ENCODE peak calls at places on chromosomes 13 and 19, in six cellular contexts. Y is activated T-cell treated with anti-CD3 and anti-CD28 coated beads, Interleukin-2, amount 50 U/mL, for 4 hours; L is left lung; B is effector memory CD8-positive, alpha-beta T cell; V is CD8-positive, alpha-beta T cell; C is left lobe of liver. K is an unnamed sample.

GRCh38 chr13:80226645-80227044 is 114.3 kb downstream of the SPRY2 start:
- ATAC-seq in C (no peak), L (no peak), Y (no peak), B (no peak), V (no peak), K (no peak)

GRCh38 chr19:33904681-33905080 is 108.0 kb downstream of the KCTD15 start:
- ATAC-seq in L (no peak), B (no peak), C (no peak), V (no peak), Y (no peak), K (no peak)

GRCh38 chr19:2594319-2594718 is 108.2 kb downstream of the GNG7 start:
- ATAC-seq in V (no peak), Y (no peak), L (no peak), C (no peak), B (no peak), K (no peak)

GRCh38 chr13:92842145-92842544 is 384.5 kb upstream of the GPC6 start:
- ATAC-seq in B (no peak), V (no peak), C (no peak), Y (no peak), L (peak), K (peak)

GRCh38 chr19:9018163-9018875 is 8.1 kb upstream of the MUC16 start:
- ATAC-seq in C (no peak), Y (no peak), B (no peak), V (no peak), L (no peak), K (no peak)

GRCh38 chr13:35979378-35979911 is 151.7 kb downstream of the DCLK1 start:
- ATAC-seq in V (no peak), B (no peak), Y (no peak), L (peak), C (peak), K (peak)

GRCh38 chr13:77784531-77784930 is 87.0 kb downstream of the SLAIN1 start:
- ATAC-seq in V (no peak), L (no peak), Y (no peak), B (no peak), C (no peak), K (no peak)

GRCh38 chr19:15456871-15457700 is 7.3 kb downstream of the RASAL3 start:
- ATAC-seq in V (peak), L (peak), Y (peak), C (no peak), B (no peak), K (no peak)

GRCh38 chr19:18393836-18394235 is 3.6 kb downstream of the LRRC25 start:
- ATAC-seq in C (no peak), V (no peak), L (peak), Y (no peak), B (peak), K (no peak)

GRCh38 chr19:36972594-36972993 is 56.5 kb downstream of the ZNF568 start:
- ATAC-seq in L (no peak), B (no peak), Y (peak), C (no peak), V (no peak), K (no peak)

GRCh38 chr13:40161008-40161694 is 505.3 kb downstream of the FOXO1 start:
- ATAC-seq in L (no peak), B (no peak), V (no peak), Y (no peak), C (no peak), K (no peak)

GRCh38 chr19:53037101-53038097 is 7.1 kb upstream of the ERVV-2 start:
- ATAC-seq in V (peak), B (no peak), Y (no peak), C (no peak), L (peak), K (no peak)

GRCh38 chr13:24680258-24680920 is at the start of gene ATP12A:
- ATAC-seq in C (peak), B (peak), Y (peak), V (peak), L (peak), K (peak)

GRCh38 chr19:18495204-18495911 is 26.5 kb downstream of the ELL start:
- ATAC-seq in V (no peak), L (no peak), Y (no peak), B (no peak), C (no peak), K (no peak)

GRCh38 chr13:44329909-44330545 is 43.6 kb upstream of the SERP2 start:
- ATAC-seq in Y (no peak), L (no peak), V (no peak), B (no peak), C (no peak), K (no peak)

GRCh38 chr19:48975947-48976847 is 11.1 kb downstream of the FTL start:
- ATAC-seq in L (no peak), V (peak), C (peak), Y (peak), B (peak), K (no peak)

GRCh38 chr13:37136187-37136586 is 30.7 kb upstream of the CSNK1A1L start:
- ATAC-seq in B (no peak), V (no peak), Y (no peak), C (no peak), L (no peak), K (no peak)

GRCh38 chr19:6213696-6214585 is 65.8 kb downstream of the MLLT1 start:
- ATAC-seq in Y (no peak), C (no peak), L (no peak), B (no peak), V (no peak), K (no peak)

GRCh38 chr13:114128624-114129522 is 3.5 kb downstream of the RASA3 start:
- ATAC-seq in Y (peak), B (peak), V (peak), L (peak), C (peak), K (peak)

GRCh38 chr19:15498910-15499309 is 9.4 kb upstream of the CYP4F22 start:
- ATAC-seq in B (no peak), C (peak), V (no peak), L (no peak), Y (no peak), K (no peak)

GRCh38 chr19:35673121-35673804 is 6.9 kb downstream of the UPK1A start:
- ATAC-seq in Y (peak), V (peak), C (peak), L (peak), B (peak), K (peak)

GRCh38 chr13:51044023-51044665 is 66.9 kb downstream of the C13orf42 start:
- ATAC-seq in B (no peak), L (no peak), Y (no peak), V (no peak), C (no peak), K (no peak)

GRCh38 chr19:20422616-20423205 is 142.9 kb downstream of the ZNF737 start:
- ATAC-seq in L (no peak), C (no peak), V (no peak), Y (no peak), B (no peak), K (no peak)

GRCh38 chr19:4744451-4745170 is 21.0 kb upstream of the DPP9 start:
- ATAC-seq in C (peak), B (no peak), L (peak), Y (no peak), V (no peak), K (peak)

GRCh38 chr13:48493076-48493765 is 39.7 kb downstream of the RCBTB2 start:
- ATAC-seq in B (peak), Y (peak), C (no peak), L (no peak), V (peak), K (no peak)

GRCh38 chr19:8611890-8612806 is 1.6 kb upstream of the ADAMTS10 start:
- ATAC-seq in L (peak), Y (no peak), C (no peak), V (peak), B (peak), K (peak)

GRCh38 chr13:89066868-89067466 is 1395.8 kb downstream of the SLITRK5 start:
- ATAC-seq in L (peak), B (peak), C (no peak), V (no peak), Y (peak), K (no peak)

GRCh38 chr13:98048263-98048662 is 94.6 kb upstream of the FARP1 start:
- ATAC-seq in L (no peak), Y (no peak), B (no peak), V (no peak), C (no peak), K (no peak)

GRCh38 chr19:16620018-16620417 is 8.0 kb downstream of the MED26 start:
- ATAC-seq in Y (no peak), V (no peak), L (no peak), B (no peak), C (no peak), K (no peak)

GRCh38 chr19:31316201-31316951 is 32.9 kb downstream of the TSHZ3 start:
- ATAC-seq in Y (no peak), C (no peak), L (peak), B (no peak), V (no peak), K (peak)

GRCh38 chr13:51861728-51862300 is at the start of gene CCDC70:
- ATAC-seq in Y (peak), V (no peak), L (no peak), C (no peak), B (no peak), K (no peak)